ENCODE peak calls at places on chromosomes 2 and 18, in nine cellular contexts. X is COR-L47; L is activated naive CD4-positive, alpha-beta T cell; Q is MV-4-11; I is stimulated activated CD8-positive, alpha-beta memory T cell treated with anti-CD3 and anti-CD28 coated beads, Interleukin-4, amount 100 ng/mL, for 1 hour; P is skeletal muscle cell; V is hypothalamus; W is stimulated activated naive CD8-positive, alpha-beta T cell treated with anti-CD3 and anti-CD28 coated beads, Interleukin-15, amount 100 ng/mL, for 72 hours; Z is fibroblast of pulmonary artery. R is an unnamed sample.
A peak's percentile ranks its signal among the peaks of the same experiment; 100 is the strongest.

GRCh38 chr2:127591221-127591923 is 54.6 kb upstream of the GPR17 start:
- DNase-seq in I (peak; percentile 30), V (peak; percentile 8), X (peak; percentile 50), P (no peak), L (no peak), Z (peak; percentile 69), Q (peak; percentile 22), W (peak; percentile 66), R (peak; percentile 4)

GRCh38 chr18:12960846-12961397 is 13.1 kb downstream of the SEH1L start:
- DNase-seq in L (no peak), X (peak; percentile 18), Z (no peak), I (no peak), P (no peak), W (no peak), Q (no peak), V (no peak), R (no peak)

GRCh38 chr2:170689481-170689880 is 25.7 kb upstream of the SP5 start:
- DNase-seq in P (no peak), V (no peak), Z (no peak), W (no peak), I (no peak), X (no peak), L (no peak), Q (no peak), R (no peak)

GRCh38 chr2:149858916-149859634 is 271.5 kb upstream of the MMADHC start:
- DNase-seq in Q (peak; percentile 98), X (no peak), I (no peak), V (no peak), L (no peak), Z (peak; percentile 62), W (no peak), P (peak; percentile 39), R (no peak)

GRCh38 chr18:32351014-32351413 is 119.7 kb downstream of the GAREM1 start:
- DNase-seq in L (no peak), I (no peak), P (no peak), X (no peak), V (no peak), Q (no peak), Z (peak; percentile 41), W (no peak), R (no peak)

GRCh38 chr2:105438104-105438929 is 39.5 kb upstream of the FHL2 start:
- DNase-seq in Z (peak; percentile 29), X (peak; percentile 69), P (peak; percentile 56), L (no peak), Q (no peak), V (no peak), W (no peak), I (no peak), R (peak; percentile 59)

GRCh38 chr2:6372317-6372903 is 493.3 kb downstream of the CMPK2 start:
- DNase-seq in X (no peak), P (peak; percentile 60), L (no peak), Z (peak; percentile 5), Q (no peak), I (no peak), V (no peak), W (no peak), R (no peak)

GRCh38 chr2:9191044-9191481 is 15.5 kb upstream of the ASAP2 start:
- DNase-seq in V (peak; percentile 18), X (no peak), W (no peak), P (peak; percentile 86), L (no peak), I (no peak), Z (peak; percentile 95), Q (peak; percentile 10), R (no peak)

GRCh38 chr18:79781331-79781941 is 16.3 kb upstream of the KCNG2 start:
- DNase-seq in W (no peak), L (no peak), I (no peak), Z (no peak), V (no peak), X (no peak), P (no peak), Q (no peak), R (no peak)

GRCh38 chr18:25192065-25192464 is 159.9 kb downstream of the ZNF521 start:
- DNase-seq in Q (no peak), L (no peak), W (no peak), V (no peak), I (no peak), X (no peak), Z (no peak), P (no peak), R (no peak)

GRCh38 chr2:219947575-219947974 is 320.1 kb downstream of the SLC4A3 start:
- DNase-seq in X (no peak), P (no peak), L (no peak), Z (peak; percentile 1), I (no peak), V (no peak), Q (no peak), W (no peak), R (no peak)